ENCODE peak calls at places on chromosomes 3 and 15, in six cellular contexts. G is pancreas, Y is PC-9, Z is endothelial cell of umbilical vein, K is A549, C is kidney. E is an unnamed sample. For H3K4me1, the result is how much of the 10 kb centered on the place peaks cover.

GRCh38 chr3:139689122-139689521 is 11.3 kb upstream of the NMNAT3 start:
- DNase-seq in G (no peak), Y (no peak), Z (no peak), K (no peak), C (no peak), E (no peak)

GRCh38 chr15:62972814-62973213 is 69.7 kb upstream of the TPM1 start:
- DNase-seq in G (no peak), Y (peak), Z (peak), K (peak), C (no peak), E (peak)

GRCh38 chr3:156151824-156152428 is 31.5 kb downstream of the KCNAB1 start:
- DNase-seq in G (peak), Y (peak), Z (peak), K (peak), C (peak), E (peak)

GRCh38 chr3:195046441-195046840 is 224.5 kb downstream of the XXYLT1 start:
- DNase-seq in G (no peak), Y (peak), Z (no peak), K (no peak), C (peak), E (no peak)

GRCh38 chr3:145170101-145170500 is 990.9 kb downstream of the PLOD2 start:
- DNase-seq in G (no peak), Y (no peak), Z (no peak), K (no peak), C (no peak), E (no peak)

GRCh38 chr15:39887832-39888231 is 32.2 kb downstream of the GPR176 start:
- DNase-seq in G (no peak), Y (peak), Z (peak), K (peak), C (no peak), E (no peak)

GRCh38 chr3:3800076-3800448 is 831 bp downstream of the LRRN1 start:
- DNase-seq in G (peak), Y (no peak), Z (no peak), K (no peak), C (peak), E (no peak)

GRCh38 chr15:62951481-62951880 is 91.1 kb upstream of the TPM1 start:
- DNase-seq in G (no peak), Y (no peak), Z (no peak), K (no peak), C (no peak), E (peak)

DNA sequence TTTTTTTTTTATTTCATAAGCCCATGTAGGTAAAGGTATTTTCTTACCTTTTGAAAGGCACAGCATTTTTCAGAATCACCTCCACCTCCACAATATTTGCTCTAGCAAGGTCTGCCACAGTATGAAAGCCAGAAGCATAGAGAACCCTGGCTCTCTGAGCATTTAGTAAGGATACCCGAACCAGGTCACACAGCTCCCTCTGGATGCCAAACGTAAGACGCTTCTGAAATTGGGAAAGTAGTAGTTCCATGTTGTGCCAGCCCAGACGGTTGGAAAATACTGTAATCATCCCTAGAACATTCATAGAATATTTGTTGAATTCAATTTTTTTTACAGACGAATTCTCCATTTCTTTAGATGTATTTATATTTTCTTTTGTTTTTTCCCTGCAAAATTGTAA is 52.4 kb downstream of the POLQ start:
- DNase-seq in G (no peak), Y (no peak), Z (no peak), K (no peak), C (no peak), E (no peak)
- TF ChIP-seq CTCF in G (no peak), Y (no peak), Z (no peak), K (no peak), C (no peak), E (no peak)

GRCh38 chr15:90214553-90215205 is 13.5 kb downstream of the SEMA4B start:
- DNase-seq in G (no peak), Y (no peak), Z (no peak), K (peak), C (no peak), E (no peak)
- H3K27ac ChIP-seq in G (no peak), Y (peak), Z (no peak), K (peak), C (no peak), E (peak)

DNA sequence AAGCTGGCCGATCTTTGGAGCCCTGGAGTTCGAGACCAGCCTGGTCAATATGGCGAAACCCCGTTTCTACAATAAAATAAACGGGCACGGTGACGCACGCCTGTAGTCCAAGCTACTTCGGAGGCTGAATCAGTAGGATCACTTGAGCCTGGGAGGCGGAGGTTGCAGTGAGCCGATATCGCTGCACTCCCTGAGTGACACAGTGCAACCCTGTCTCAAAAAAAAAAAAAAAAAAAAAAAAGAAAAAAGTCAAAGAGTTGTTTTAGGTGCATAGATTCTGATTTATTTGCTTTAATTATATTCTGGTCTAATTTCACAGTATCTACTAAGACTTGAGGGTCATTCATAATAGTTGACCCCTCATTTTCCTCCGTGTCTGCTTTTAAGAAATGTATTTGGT is 1.7 kb downstream of the ARL13B start:
- DNase-seq in G (no peak), Y (no peak), Z (no peak), K (no peak), C (no peak), E (no peak)
- H3K4me1 ChIP-seq in G (under half), Y (under half), Z (under half), K (under half), C (under half), E (under half)

GRCh38 chr15:96331942-96332853 is 1.7 kb downstream of the NR2F2 start:
- DNase-seq in G (no peak), Y (no peak), Z (peak), K (peak), C (peak), E (no peak)
- TF ChIP-seq CTCF in G (no peak), Y (no peak), Z (no peak), K (no peak), C (no peak), E (no peak)

GRCh38 chr15:61118885-61119284 is 110.2 kb downstream of the RORA start:
- DNase-seq in G (no peak), Y (no peak), Z (no peak), K (no peak), C (no peak), E (no peak)

GRCh38 chr15:61112231-61112630 is 116.9 kb downstream of the RORA start:
- DNase-seq in G (no peak), Y (no peak), Z (no peak), K (no peak), C (no peak), E (no peak)

GRCh38 chr15:61116830-61117229 is 112.3 kb downstream of the RORA start:
- DNase-seq in G (no peak), Y (no peak), Z (no peak), K (no peak), C (no peak), E (no peak)

GRCh38 chr15:61115679-61116078 is 113.4 kb downstream of the RORA start:
- DNase-seq in G (no peak), Y (no peak), Z (no peak), K (no peak), C (no peak), E (no peak)

GRCh38 chr15:61115241-61115640 is 113.9 kb downstream of the RORA start:
- DNase-seq in G (no peak), Y (no peak), Z (no peak), K (no peak), C (no peak), E (no peak)
- H3K27ac ChIP-seq in G (no peak), Y (no peak), Z (no peak), K (no peak), C (no peak), E (no peak)

GRCh38 chr3:152330565-152330964 is 61.8 kb downstream of the MBNL1 start:
- DNase-seq in G (no peak), Y (no peak), Z (peak), K (no peak), C (no peak), E (no peak)

GRCh38 chr3:152331018-152331541 is 62.4 kb downstream of the MBNL1 start:
- DNase-seq in G (no peak), Y (peak), Z (peak), K (peak), C (no peak), E (peak)

GRCh38 chr3:152331975-152332374 is 63.2 kb downstream of the MBNL1 start:
- DNase-seq in G (no peak), Y (no peak), Z (no peak), K (peak), C (no peak), E (no peak)

GRCh38 chr3:152325136-152325535 is 56.4 kb downstream of the MBNL1 start:
- DNase-seq in G (no peak), Y (no peak), Z (no peak), K (no peak), C (no peak), E (no peak)

GRCh38 chr3:152328841-152329240 is 60.1 kb downstream of the MBNL1 start:
- DNase-seq in G (no peak), Y (peak), Z (peak), K (peak), C (no peak), E (peak)
- H3K4me1 ChIP-seq in G (under half), Y (half or more), Z (half or more), K (half or more), C (under half), E (under half)

DNA sequence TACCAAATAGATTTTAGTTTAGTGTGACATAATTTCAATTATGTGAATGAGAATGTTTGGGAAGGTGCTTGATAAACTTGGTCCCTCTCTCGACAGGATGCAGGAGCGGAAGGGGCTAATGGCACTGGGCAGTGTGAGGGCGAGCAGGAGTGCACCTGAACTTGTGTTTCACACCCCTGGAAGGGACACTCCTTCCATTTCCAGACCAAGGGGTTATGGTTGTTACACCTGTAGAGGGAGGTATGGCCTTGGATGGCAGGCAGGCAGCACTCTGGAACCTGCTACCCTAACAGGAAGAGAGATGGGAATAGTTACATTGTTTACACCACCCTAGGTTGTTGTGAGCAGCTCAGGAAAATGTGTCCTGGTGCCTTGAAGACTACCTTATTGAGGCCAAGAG is 22.1 kb downstream of the SYNM start:
- DNase-seq in G (no peak), Y (no peak), Z (no peak), K (no peak), C (peak), E (no peak)
- TF ChIP-seq CTCF in G (no peak), Y (no peak), Z (no peak), K (no peak), C (no peak), E (no peak)

GRCh38 chr3:147297756-147298155 is 108.6 kb downstream of the ZIC4 start:
- DNase-seq in G (no peak), Y (no peak), Z (no peak), K (no peak), C (no peak), E (no peak)
- H3K27ac ChIP-seq in G (no peak), Y (no peak), Z (no peak), K (no peak), C (no peak), E (no peak)

DNA sequence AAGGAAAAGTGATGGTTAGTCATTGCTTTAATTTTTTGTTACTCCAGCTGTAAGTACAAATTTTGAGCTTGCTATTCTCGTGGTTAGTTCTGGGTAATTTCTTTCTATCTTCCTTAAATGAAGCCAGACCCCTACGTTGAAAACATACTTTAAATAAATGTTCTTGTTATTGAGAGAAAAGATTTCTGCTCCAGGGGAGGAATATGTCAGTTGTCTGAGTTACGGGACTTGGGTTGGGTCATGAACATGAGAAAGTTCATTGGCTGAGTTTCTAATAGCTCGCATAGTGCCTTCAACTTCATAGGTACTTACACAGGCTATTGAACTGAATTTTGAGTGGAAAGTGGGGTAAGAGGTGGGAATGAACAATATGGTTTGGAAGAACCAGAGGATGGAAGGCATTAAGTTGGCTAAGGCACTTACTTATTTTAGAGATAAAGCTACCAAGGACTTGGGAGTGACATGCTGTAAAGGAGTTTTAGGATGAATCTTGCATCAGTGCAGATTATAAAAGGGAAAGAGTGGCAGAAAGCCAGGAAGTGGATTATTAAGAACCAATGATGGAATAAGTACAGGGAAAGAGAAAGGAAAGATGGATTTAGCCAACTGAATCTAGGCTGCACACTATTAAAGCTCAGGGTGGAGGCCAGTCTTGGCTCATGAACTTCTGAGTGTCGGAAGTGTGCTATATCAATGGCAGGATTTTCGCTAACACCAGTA is 1.4 kb downstream of the RPSA start:
- DNase-seq in G (no peak), Y (no peak), Z (no peak), K (no peak), C (no peak), E (no peak)
- H3K4me1 ChIP-seq in G (under half), Y (under half), Z (under half), K (under half), C (under half), E (under half)

GRCh38 chr3:50189274-50189673 is 2.1 kb upstream of the GNAT1 start:
- DNase-seq in G (peak), Y (peak), Z (peak), K (peak), C (no peak), E (peak)
- TF ChIP-seq CTCF in G (peak), Y (peak), Z (peak), K (peak), C (peak), E (peak)

E was measured in foreskin keratinocyte.